ENCODE peak calls at places on chromosomes 1 and 21, in four cellular contexts. D is Peyer's patch, K is neural progenitor cell, G is mammary epithelial cell. L is an unnamed sample.

GRCh38 chr1:61569212-61569621 is 155.7 kb downstream of the TM2D1 start:
- DNase-seq in D (no peak), K (no peak), G (no peak), L (no peak)

GRCh38 chr1:193937308-193937707 is 750.9 kb upstream of the B3GALT2 start:
- DNase-seq in D (no peak), K (no peak), G (no peak), L (no peak)

GRCh38 chr21:44551290-44552015 is at the start of gene KRTAP10-2:
- DNase-seq in D (peak; percentile 35), K (no peak), G (no peak), L (peak; percentile 22)

GRCh38 chr21:18917602-18918001 is 514.0 kb upstream of the TMPRSS15 start:
- DNase-seq in D (no peak), K (no peak), G (no peak), L (no peak)

GRCh38 chr1:53543771-53544695 is 84.8 kb downstream of the DMRTB1 start:
- DNase-seq in D (no peak), K (no peak), G (no peak), L (no peak)

GRCh38 chr1:153288634-153289275 is 24.0 kb downstream of the PGLYRP3 start:
- DNase-seq in D (no peak), K (no peak), G (peak; percentile 83), L (no peak)

GRCh38 chr1:186930248-186930647 is 101.5 kb downstream of the PLA2G4A start:
- DNase-seq in D (no peak), K (no peak), G (no peak), L (no peak)

GRCh38 chr1:187074445-187075045 is 245.8 kb downstream of the PLA2G4A start:
- DNase-seq in D (no peak), K (no peak), G (no peak), L (no peak)

GRCh38 chr1:160907976-160908375 is 23.0 kb upstream of the ITLN1 start:
- DNase-seq in D (no peak), K (no peak), G (peak; percentile 4), L (no peak)

GRCh38 chr1:44212355-44213221 is 683 bp upstream of the DMAP1 start:
- DNase-seq in D (no peak), K (no peak), G (no peak), L (no peak)

GRCh38 chr1:44217809-44218410 is 4.6 kb downstream of the DMAP1 start:
- DNase-seq in D (peak; percentile 92), K (peak; percentile 81), G (peak; percentile 40), L (peak; percentile 81)

GRCh38 chr1:44210595-44210994 is 2.7 kb upstream of the DMAP1 start:
- DNase-seq in D (no peak), K (no peak), G (no peak), L (no peak)

GRCh38 chr1:44218503-44219300 is 5.4 kb downstream of the DMAP1 start:
- DNase-seq in D (no peak), K (no peak), G (no peak), L (no peak)

GRCh38 chr1:44213222-44214112 is at the start of gene DMAP1:
- DNase-seq in D (peak; percentile 89), K (peak; percentile 92), G (peak; percentile 71), L (peak; percentile 87)
- TF ChIP-seq CTCF in D (no peak), K (no peak), G (peak; percentile 30), L (no peak)

DNA sequence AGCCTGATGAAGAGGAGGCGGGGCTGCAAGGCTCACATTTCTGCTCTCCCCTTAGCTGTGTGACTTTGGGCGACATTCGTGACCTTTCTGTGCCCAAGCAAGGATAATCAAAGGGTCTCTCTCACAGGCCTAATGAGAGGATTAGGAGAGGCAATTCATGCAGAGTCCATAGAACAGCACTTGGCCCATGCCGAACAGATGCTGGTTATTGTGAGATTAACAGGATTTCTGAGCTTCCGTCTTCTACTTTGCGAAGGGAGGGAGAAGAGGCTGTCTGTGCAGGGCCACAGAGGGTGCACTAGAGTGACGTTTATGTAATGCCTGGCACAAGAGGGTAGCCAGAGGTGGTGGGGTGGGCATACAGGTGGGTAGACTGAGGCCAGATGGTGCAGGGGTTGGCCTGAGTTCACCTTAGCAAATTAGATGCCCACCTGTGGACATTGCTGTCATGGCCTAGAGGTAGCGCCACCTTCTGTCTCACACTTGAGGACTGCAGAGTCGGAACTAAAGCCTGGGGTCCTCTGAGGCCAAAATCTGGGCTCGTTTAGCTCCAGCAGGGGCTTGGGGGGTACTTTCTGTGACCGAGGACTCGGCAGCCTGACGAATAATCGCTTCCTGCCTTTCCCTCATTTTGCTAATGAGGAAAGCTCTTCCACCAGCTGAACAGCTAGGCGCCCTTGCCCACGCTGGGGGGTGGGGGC is 18.6 kb downstream of the ACTL8 start:
- DNase-seq in D (no peak), K (peak; percentile 33), G (no peak), L (no peak)
- H3K27me3 ChIP-seq in D (no peaks in the 10 kb centered on the region), K (no peaks in the 10 kb centered on the region), G (no peaks in the 10 kb centered on the region), L (no peaks in the 10 kb centered on the region)

GRCh38 chr1:28646040-28646439 is 2.4 kb upstream of the RNU11 start:
- DNase-seq in D (no peak), K (no peak), G (no peak), L (no peak)

GRCh38 chr1:28642056-28642846 is 616 bp downstream of the TAF12 start:
- DNase-seq in D (no peak), K (no peak), G (peak; percentile 11), L (no peak)

GRCh38 chr1:28642847-28643635 is at the start of gene TAF12:
- DNase-seq in D (peak; percentile 96), K (peak; percentile 98), G (peak; percentile 97), L (peak; percentile 90)

DNA sequence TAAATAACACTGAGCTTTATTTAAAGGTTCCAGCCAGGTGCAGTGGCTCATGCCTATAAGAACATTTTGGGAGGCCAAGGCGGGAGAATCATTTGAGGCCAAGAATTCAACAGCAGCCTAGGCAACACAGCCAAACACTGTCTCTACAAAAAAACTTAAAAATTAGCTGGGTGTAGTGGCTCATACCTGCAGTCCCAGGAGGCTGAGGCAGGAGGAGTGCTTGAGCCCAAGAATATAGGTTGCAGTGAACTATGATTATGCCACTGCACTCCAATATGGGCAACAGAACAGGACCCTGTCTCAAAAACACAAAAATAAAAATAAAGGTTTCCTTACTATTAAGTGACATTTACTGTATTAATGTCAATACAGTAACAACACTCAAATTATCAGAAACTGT is 2.1 kb downstream of the TAF12 start:
- DNase-seq in D (no peak), K (peak; percentile 20), G (peak; percentile 16), L (no peak)
- TF ChIP-seq CTCF in D (peak; percentile 11), K (peak; percentile 33), G (peak; percentile 58), L (no peak)

GRCh38 chr1:18175530-18176377 is 68.2 kb downstream of the IGSF21 start:
- DNase-seq in D (no peak), K (no peak), G (no peak), L (no peak)

GRCh38 chr1:18178125-18178524 is 70.5 kb downstream of the IGSF21 start:
- DNase-seq in D (no peak), K (no peak), G (no peak), L (no peak)

GRCh38 chr1:18176619-18177018 is 69.0 kb downstream of the IGSF21 start:
- DNase-seq in D (no peak), K (peak; percentile 47), G (no peak), L (no peak)

GRCh38 chr1:18170444-18170843 is 62.8 kb downstream of the IGSF21 start:
- DNase-seq in D (no peak), K (no peak), G (no peak), L (no peak)

DNA sequence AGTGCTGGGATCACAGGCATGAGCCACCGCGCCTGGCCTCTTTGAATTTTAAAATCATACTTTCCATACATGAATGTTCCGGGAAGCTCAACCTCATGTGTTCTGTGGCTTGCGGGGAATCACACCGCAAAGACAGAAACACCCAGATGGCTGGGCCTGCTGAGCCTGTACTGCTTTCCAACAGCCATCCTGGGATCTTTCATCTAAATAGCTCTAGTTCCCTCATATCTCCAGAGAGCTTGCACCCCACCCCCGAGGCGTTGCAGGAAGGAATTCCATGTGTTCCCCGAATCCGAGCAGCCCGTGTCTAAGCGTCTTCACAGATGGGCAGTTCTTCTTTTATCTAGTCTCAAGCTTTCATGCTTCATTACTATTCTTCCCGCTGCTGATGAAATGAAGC is 66.4 kb downstream of the IGSF21 start:
- DNase-seq in D (no peak), K (no peak), G (no peak), L (no peak)
- H3K27me3 ChIP-seq in D (no peaks in the 10 kb centered on the region), K (no peaks in the 10 kb centered on the region), G (no peaks in the 10 kb centered on the region), L (no peaks in the 10 kb centered on the region)

DNA sequence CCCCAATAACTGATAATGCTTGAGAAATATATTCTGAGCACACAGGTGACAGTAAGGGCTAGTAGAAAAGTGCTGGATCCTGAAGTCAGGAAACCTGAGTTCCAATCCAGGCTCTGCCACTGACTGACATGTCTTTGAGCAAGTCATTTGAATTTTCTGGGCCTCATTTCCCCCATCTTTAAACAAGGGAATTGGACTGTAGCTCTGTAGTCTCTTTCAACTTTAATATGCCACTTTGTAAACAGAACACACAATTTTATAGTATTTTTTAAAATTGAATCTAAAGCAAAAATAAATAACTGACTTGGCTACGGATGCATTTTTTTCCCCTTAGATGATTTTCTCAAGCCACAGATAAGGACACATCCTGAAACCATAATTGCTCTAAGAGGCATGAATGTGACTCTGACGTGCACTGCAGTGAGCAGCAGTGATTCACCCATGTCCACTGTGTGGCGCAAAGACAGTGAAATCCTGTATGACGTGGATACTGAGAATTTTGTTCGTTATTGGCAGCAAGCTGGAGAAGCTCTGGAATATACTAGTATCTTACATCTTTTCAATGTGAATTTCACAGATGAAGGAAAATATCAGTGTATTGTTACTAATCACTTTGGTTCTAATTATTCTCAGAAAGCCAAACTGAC is 37.0 kb downstream of the LRIG2 start:
- DNase-seq in D (no peak), K (no peak), G (peak; percentile 35), L (no peak)
- TF ChIP-seq CTCF in D (no peak), K (no peak), G (peak; percentile 6), L (no peak)

GRCh38 chr21:38664315-38664714 is 141.4 kb upstream of the ETS2 start:
- DNase-seq in D (no peak), K (no peak), G (no peak), L (no peak)

GRCh38 chr21:38661296-38662223 is 144.2 kb upstream of the ETS2 start:
- DNase-seq in D (no peak), K (peak; percentile 58), G (no peak), L (no peak)

GRCh38 chr21:38664821-38665220 is 140.9 kb upstream of the ETS2 start:
- DNase-seq in D (no peak), K (no peak), G (no peak), L (no peak)

GRCh38 chr21:38662224-38662568 is 143.5 kb upstream of the ETS2 start:
- DNase-seq in D (no peak), K (no peak), G (no peak), L (no peak)

GRCh38 chr21:38663282-38663681 is 142.4 kb upstream of the ETS2 start:
- DNase-seq in D (no peak), K (no peak), G (no peak), L (no peak)
- H3K27me3 ChIP-seq in D (peaks cover 8% of the 10 kb centered on the region), K (peaks cover 60% of the 10 kb centered on the region), G (peaks cover 31% of the 10 kb centered on the region), L (no peaks in the 10 kb centered on the region)